ENCODE peak calls at places on chromosomes 2 and 18, in six cellular contexts. Z is activated T-cell treated with anti-CD3 and anti-CD28 coated beads for 1 hour, G is fibroblast of the aortic adventitia, H is LNCaP clone FGC, O is M059J, D is H7. M is an unnamed sample.
A peak's percentile ranks its signal among the peaks of the same experiment; 100 is the strongest.

GRCh38 chr2:178976351-178976750 is 73.6 kb downstream of the CCDC141 start:
- DNase-seq in Z (no peak), G (no peak), H (no peak), O (no peak), D (no peak), M (no peak)

GRCh38 chr2:25251461-25252273 is 83.3 kb upstream of the POMC start:
- DNase-seq in Z (peak; percentile 29), G (no peak), H (no peak), O (peak; percentile 39), D (peak; percentile 83), M (peak; percentile 33)

GRCh38 chr2:216956820-216957493 is 97.1 kb upstream of the TNP1 start:
- DNase-seq in Z (no peak), G (no peak), H (no peak), O (peak; percentile 12), D (no peak), M (no peak)

GRCh38 chr18:136433-136832 is 21.9 kb upstream of the USP14 start:
- DNase-seq in Z (no peak), G (no peak), H (no peak), O (peak; percentile 27), D (peak; percentile 35), M (no peak)

GRCh38 chr2:233856184-233856583 is 1.8 kb upstream of the HJURP start:
- DNase-seq in Z (no peak), G (no peak), H (no peak), O (no peak), D (no peak), M (no peak)

GRCh38 chr2:101805146-101806088 is 107.9 kb downstream of the MAP4K4 start:
- DNase-seq in Z (no peak), G (peak; percentile 88), H (no peak), O (peak; percentile 58), D (no peak), M (peak; percentile 49)

GRCh38 chr18:49730951-49731391 is 82.4 kb downstream of the ACAA2 start:
- DNase-seq in Z (no peak), G (no peak), H (no peak), O (no peak), D (no peak), M (no peak)

GRCh38 chr2:100990166-100990565 is 11.9 kb upstream of the RPL31 start:
- DNase-seq in Z (no peak), G (no peak), H (no peak), O (no peak), D (no peak), M (no peak)

GRCh38 chr18:39799010-39799409 is 2156.0 kb upstream of the PIK3C3 start:
- DNase-seq in Z (no peak), G (no peak), H (no peak), O (peak; percentile 65), D (no peak), M (peak; percentile 7)

GRCh38 chr18:69974365-69974764 is 26.7 kb upstream of the CD226 start:
- DNase-seq in Z (no peak), G (peak; percentile 25), H (no peak), O (peak; percentile 64), D (no peak), M (no peak)

GRCh38 chr2:11914455-11914854 is 168.0 kb downstream of the LPIN1 start:
- DNase-seq in Z (no peak), G (peak; percentile 28), H (no peak), O (peak; percentile 39), D (no peak), M (no peak)

GRCh38 chr18:46156838-46157237 is 52.7 kb downstream of the HAUS1 start:
- DNase-seq in Z (no peak), G (no peak), H (no peak), O (no peak), D (no peak), M (no peak)

GRCh38 chr2:208570066-208570465 is 163.5 kb downstream of the PTH2R start:
- DNase-seq in Z (no peak), G (no peak), H (no peak), O (no peak), D (no peak), M (no peak)

GRCh38 chr2:180110469-180110868 is 103.4 kb upstream of the CWC22 start:
- DNase-seq in Z (no peak), G (no peak), H (no peak), O (no peak), D (no peak), M (no peak)

GRCh38 chr2:72971036-72971435 is 53.7 kb downstream of the EMX1 start:
- DNase-seq in Z (no peak), G (no peak), H (no peak), O (no peak), D (no peak), M (no peak)

GRCh38 chr2:128347701-128348504 is 29.2 kb upstream of the HS6ST1 start:
- DNase-seq in Z (no peak), G (peak; percentile 91), H (no peak), O (peak; percentile 69), D (peak; percentile 70), M (peak; percentile 87)

GRCh38 chr2:163719278-163719677 is 16.5 kb downstream of the FIGN start:
- DNase-seq in Z (no peak), G (no peak), H (no peak), O (no peak), D (no peak), M (no peak)

GRCh38 chr2:234096164-234096563 is 45.7 kb downstream of the SPP2 start:
- DNase-seq in Z (no peak), G (no peak), H (no peak), O (no peak), D (no peak), M (no peak)

GRCh38 chr2:230643576-230644291 is 68.9 kb upstream of the CAB39 start:
- DNase-seq in Z (no peak), G (no peak), H (no peak), O (no peak), D (no peak), M (no peak)

GRCh38 chr18:48840491-48840877 is 110.3 kb downstream of the SMAD7 start:
- DNase-seq in Z (no peak), G (no peak), H (no peak), O (no peak), D (no peak), M (no peak)

GRCh38 chr18:59650266-59650820 is 46.9 kb downstream of the CCBE1 start:
- DNase-seq in Z (no peak), G (no peak), H (no peak), O (no peak), D (peak; percentile 25), M (no peak)

GRCh38 chr2:232833830-232834229 is 36.2 kb upstream of the SNORC start:
- DNase-seq in Z (no peak), G (no peak), H (peak; percentile 8), O (no peak), D (no peak), M (no peak)

GRCh38 chr2:173884403-173884802 is 80.8 kb downstream of the SP3 start:
- DNase-seq in Z (peak; percentile 10), G (peak; percentile 54), H (peak; percentile 22), O (peak; percentile 56), D (peak; percentile 52), M (no peak)

GRCh38 chr2:230942920-230943896 is 18.2 kb upstream of the GPR55 start:
- DNase-seq in Z (no peak), G (no peak), H (no peak), O (no peak), D (peak; percentile 54), M (no peak)

GRCh38 chr2:238929242-238930081 is 81.6 kb downstream of the TWIST2 start:
- DNase-seq in Z (no peak), G (peak; percentile 99), H (no peak), O (no peak), D (no peak), M (no peak)

GRCh38 chr18:76875390-76876330 is 53.3 kb downstream of the ZNF236 start:
- DNase-seq in Z (no peak), G (peak; percentile 47), H (peak; percentile 26), O (peak; percentile 14), D (peak; percentile 74), M (peak; percentile 33)

GRCh38 chr2:10405441-10405840 is 42.7 kb downstream of the ODC1 start:
- DNase-seq in Z (no peak), G (peak; percentile 99), H (no peak), O (peak; percentile 98), D (no peak), M (peak; percentile 50)

GRCh38 chr2:20326163-20326780 is 24.4 kb downstream of the PUM2 start:
- DNase-seq in Z (peak; percentile 24), G (peak; percentile 65), H (no peak), O (peak; percentile 57), D (peak; percentile 59), M (peak; percentile 78)

GRCh38 chr2:113219889-113220641 is 46.3 kb downstream of the PSD4 start:
- DNase-seq in Z (no peak), G (peak; percentile 62), H (no peak), O (peak; percentile 94), D (no peak), M (no peak)

GRCh38 chr2:10057231-10058107 is 14.1 kb downstream of the KLF11 start:
- DNase-seq in Z (no peak), G (peak; percentile 82), H (no peak), O (peak; percentile 42), D (peak; percentile 98), M (no peak)

GRCh38 chr2:217604527-217605279 is 398.1 kb downstream of the TNS1 start:
- DNase-seq in Z (no peak), G (no peak), H (no peak), O (no peak), D (no peak), M (no peak)

GRCh38 chr2:241232736-241233575 is 44.5 kb downstream of the ANO7 start:
- DNase-seq in Z (no peak), G (no peak), H (no peak), O (no peak), D (no peak), M (no peak)

GRCh38 chr2:187774551-187775071 is 220.4 kb upstream of the TFPI start:
- DNase-seq in Z (no peak), G (peak; percentile 41), H (no peak), O (peak; percentile 81), D (no peak), M (no peak)

GRCh38 chr2:165015052-165015642 is 59.8 kb upstream of the SLC38A11 start:
- DNase-seq in Z (peak; percentile 35), G (peak; percentile 77), H (peak; percentile 58), O (peak; percentile 62), D (peak; percentile 57), M (peak; percentile 82)

GRCh38 chr2:207061181-207061580 is 104.6 kb downstream of the KLF7 start:
- DNase-seq in Z (no peak), G (no peak), H (no peak), O (no peak), D (no peak), M (no peak)

GRCh38 chr2:172710584-172711024 is 25.0 kb upstream of the RAPGEF4 start:
- DNase-seq in Z (peak; percentile 24), G (peak; percentile 69), H (no peak), O (peak; percentile 92), D (peak; percentile 68), M (peak; percentile 44)

GRCh38 chr2:151437630-151438029 is 27.9 kb downstream of the RIF1 start:
- DNase-seq in Z (no peak), G (peak; percentile 64), H (no peak), O (peak; percentile 7), D (peak; percentile 11), M (peak; percentile 40)

GRCh38 chr2:241768850-241769249 is 7.8 kb upstream of the GAL3ST2 start:
- DNase-seq in Z (no peak), G (no peak), H (no peak), O (no peak), D (peak; percentile 38), M (no peak)

GRCh38 chr2:122390406-122390805 is 635.0 kb downstream of the TSN start:
- DNase-seq in Z (no peak), G (no peak), H (no peak), O (no peak), D (no peak), M (no peak)

GRCh38 chr2:206823178-206823577 is 57.8 kb downstream of the FASTKD2 start:
- DNase-seq in Z (no peak), G (no peak), H (peak; percentile 93), O (no peak), D (no peak), M (no peak)

M was measured in NCI-H1694 treated with DMSO at 0.1 percent for 48 hours.